ENCODE peak calls at places on chromosome 20, in eight cellular contexts. One of them, this sample, is unnamed.

GRCh38 chr20:62164879-62165761 is 17.7 kb upstream of the MTG2 start:
- DNase-seq in prostate gland: no peak
- DNase-seq in heart left ventricle: peak; percentile 48
- DNase-seq in uterus: no peak
- DNase-seq in ovary: no peak
- DNase-seq in body of pancreas: no peak
- DNase-seq in adrenal gland: no peak
- DNase-seq in NB4: no peak
- DNase-seq in this sample: no peak

GRCh38 chr20:730005-730404 is 38.3 kb downstream of the SLC52A3 start:
- DNase-seq in ovary: no peak
- DNase-seq in body of pancreas: no peak
- DNase-seq in prostate gland: no peak
- DNase-seq in NB4: no peak
- DNase-seq in uterus: no peak
- DNase-seq in heart left ventricle: no peak
- DNase-seq in adrenal gland: no peak
- DNase-seq in this sample: no peak

GRCh38 chr20:1940581-1940980 is 45.4 kb downstream of the SIRPA start:
- DNase-seq in ovary: no peak
- DNase-seq in uterus: no peak
- DNase-seq in heart left ventricle: no peak
- DNase-seq in NB4: no peak
- DNase-seq in adrenal gland: no peak
- DNase-seq in prostate gland: no peak
- DNase-seq in body of pancreas: no peak
- DNase-seq in this sample: no peak

GRCh38 chr20:50729925-50730764 is 1.2 kb upstream of the PARD6B start:
- DNase-seq in NB4: no peak
- DNase-seq in uterus: no peak
- DNase-seq in ovary: peak; percentile 23
- DNase-seq in adrenal gland: peak; percentile 24
- DNase-seq in heart left ventricle: no peak
- DNase-seq in body of pancreas: peak; percentile 33
- DNase-seq in prostate gland: no peak
- DNase-seq in this sample: peak; percentile 27

GRCh38 chr20:42461965-42462593 is 727.6 kb downstream of the PTPRT start:
- DNase-seq in ovary: no peak
- DNase-seq in adrenal gland: no peak
- DNase-seq in uterus: no peak
- DNase-seq in heart left ventricle: no peak
- DNase-seq in body of pancreas: no peak
- DNase-seq in prostate gland: no peak
- DNase-seq in NB4: no peak
- DNase-seq in this sample: no peak

GRCh38 chr20:33119725-33120720 is 40.6 kb downstream of the BPIFB4 start:
- DNase-seq in heart left ventricle: no peak
- DNase-seq in adrenal gland: no peak
- DNase-seq in NB4: no peak
- DNase-seq in ovary: no peak
- DNase-seq in prostate gland: no peak
- DNase-seq in uterus: no peak
- DNase-seq in body of pancreas: no peak
- DNase-seq in this sample: no peak

GRCh38 chr20:63273635-63274380 is 1.2 kb downstream of the ARFGAP1 start:
- DNase-seq in body of pancreas: no peak
- DNase-seq in heart left ventricle: no peak
- DNase-seq in adrenal gland: no peak
- DNase-seq in ovary: no peak
- DNase-seq in prostate gland: no peak
- DNase-seq in NB4: peak; percentile 55
- DNase-seq in uterus: no peak
- DNase-seq in this sample: no peak

GRCh38 chr20:52275243-52275817 is 83.8 kb upstream of the ZFP64 start:
- DNase-seq in NB4: no peak
- DNase-seq in ovary: no peak
- DNase-seq in uterus: no peak
- DNase-seq in prostate gland: no peak
- DNase-seq in body of pancreas: no peak
- DNase-seq in adrenal gland: no peak
- DNase-seq in heart left ventricle: no peak
- DNase-seq in this sample: no peak

GRCh38 chr20:46013826-46014516 is 5.3 kb downstream of the MMP9 start:
- DNase-seq in adrenal gland: peak; percentile 41
- DNase-seq in body of pancreas: peak; percentile 56
- DNase-seq in uterus: peak; percentile 35
- DNase-seq in prostate gland: no peak
- DNase-seq in NB4: peak; percentile 62
- DNase-seq in heart left ventricle: peak; percentile 74
- DNase-seq in ovary: peak; percentile 37
- DNase-seq in this sample: no peak

GRCh38 chr20:2326046-2326445 is 30.2 kb downstream of the TGM3 start:
- DNase-seq in adrenal gland: no peak
- DNase-seq in NB4: no peak
- DNase-seq in uterus: no peak
- DNase-seq in prostate gland: no peak
- DNase-seq in ovary: no peak
- DNase-seq in heart left ventricle: no peak
- DNase-seq in body of pancreas: no peak
- DNase-seq in this sample: no peak

GRCh38 chr20:43973231-43973630 is 58.6 kb downstream of the TOX2 start:
- DNase-seq in NB4: no peak
- DNase-seq in uterus: no peak
- DNase-seq in ovary: no peak
- DNase-seq in adrenal gland: no peak
- DNase-seq in heart left ventricle: no peak
- DNase-seq in body of pancreas: no peak
- DNase-seq in prostate gland: no peak
- DNase-seq in this sample: no peak

GRCh38 chr20:44137210-44137781 is 49.7 kb downstream of the JPH2 start:
- DNase-seq in body of pancreas: no peak
- DNase-seq in heart left ventricle: peak; percentile 78
- DNase-seq in uterus: peak; percentile 84
- DNase-seq in ovary: peak; percentile 29
- DNase-seq in NB4: no peak
- DNase-seq in adrenal gland: no peak
- DNase-seq in prostate gland: no peak
- DNase-seq in this sample: no peak

GRCh38 chr20:59231124-59231804 is 67.6 kb downstream of the ZNF831 start:
- DNase-seq in body of pancreas: no peak
- DNase-seq in adrenal gland: no peak
- DNase-seq in heart left ventricle: no peak
- DNase-seq in ovary: no peak
- DNase-seq in prostate gland: no peak
- DNase-seq in uterus: no peak
- DNase-seq in NB4: no peak
- DNase-seq in this sample: no peak

GRCh38 chr20:38447931-38448675 is 13.0 kb upstream of the SNHG17 start:
- DNase-seq in heart left ventricle: no peak
- DNase-seq in adrenal gland: no peak
- DNase-seq in body of pancreas: no peak
- DNase-seq in prostate gland: no peak
- DNase-seq in NB4: peak; percentile 74
- DNase-seq in ovary: no peak
- DNase-seq in uterus: no peak
- DNase-seq in this sample: no peak

GRCh38 chr20:33697129-33697528 is 10.9 kb upstream of the E2F1 start:
- DNase-seq in uterus: peak; percentile 87
- DNase-seq in ovary: peak; percentile 60
- DNase-seq in NB4: peak; percentile 2
- DNase-seq in prostate gland: no peak
- DNase-seq in adrenal gland: peak; percentile 81
- DNase-seq in heart left ventricle: peak; percentile 75
- DNase-seq in body of pancreas: no peak
- DNase-seq in this sample: no peak

GRCh38 chr20:36214684-36215256 is 21.5 kb upstream of the AAR2 start:
- DNase-seq in heart left ventricle: no peak
- DNase-seq in ovary: no peak
- DNase-seq in uterus: no peak
- DNase-seq in NB4: peak; percentile 62
- DNase-seq in adrenal gland: no peak
- DNase-seq in body of pancreas: no peak
- DNase-seq in prostate gland: no peak
- DNase-seq in this sample: no peak

GRCh38 chr20:10705801-10706459 is 32.1 kb upstream of the JAG1 start:
- DNase-seq in heart left ventricle: no peak
- DNase-seq in prostate gland: no peak
- DNase-seq in NB4: no peak
- DNase-seq in body of pancreas: no peak
- DNase-seq in adrenal gland: no peak
- DNase-seq in uterus: no peak
- DNase-seq in ovary: no peak
- DNase-seq in this sample: no peak

GRCh38 chr20:43186312-43186711 is 3.4 kb downstream of the PTPRT start:
- DNase-seq in body of pancreas: no peak
- DNase-seq in ovary: no peak
- DNase-seq in prostate gland: no peak
- DNase-seq in NB4: no peak
- DNase-seq in adrenal gland: no peak
- DNase-seq in heart left ventricle: no peak
- DNase-seq in uterus: no peak
- DNase-seq in this sample: no peak

GRCh38 chr20:19539191-19539590 is 218.9 kb upstream of the RIN2 start:
- DNase-seq in heart left ventricle: no peak
- DNase-seq in uterus: no peak
- DNase-seq in adrenal gland: no peak
- DNase-seq in ovary: peak; percentile 29
- DNase-seq in body of pancreas: no peak
- DNase-seq in prostate gland: no peak
- DNase-seq in NB4: no peak
- DNase-seq in this sample: no peak
- TF ChIP-seq CTCF in heart left ventricle: no peak
- TF ChIP-seq CTCF in uterus: no peak
- TF ChIP-seq CTCF in adrenal gland: no peak
- TF ChIP-seq CTCF in ovary: no peak
- TF ChIP-seq CTCF in body of pancreas: no peak
- TF ChIP-seq CTCF in prostate gland: no peak
- TF ChIP-seq CTCF in NB4: no peak
- TF ChIP-seq CTCF in this sample: no peak

DNA sequence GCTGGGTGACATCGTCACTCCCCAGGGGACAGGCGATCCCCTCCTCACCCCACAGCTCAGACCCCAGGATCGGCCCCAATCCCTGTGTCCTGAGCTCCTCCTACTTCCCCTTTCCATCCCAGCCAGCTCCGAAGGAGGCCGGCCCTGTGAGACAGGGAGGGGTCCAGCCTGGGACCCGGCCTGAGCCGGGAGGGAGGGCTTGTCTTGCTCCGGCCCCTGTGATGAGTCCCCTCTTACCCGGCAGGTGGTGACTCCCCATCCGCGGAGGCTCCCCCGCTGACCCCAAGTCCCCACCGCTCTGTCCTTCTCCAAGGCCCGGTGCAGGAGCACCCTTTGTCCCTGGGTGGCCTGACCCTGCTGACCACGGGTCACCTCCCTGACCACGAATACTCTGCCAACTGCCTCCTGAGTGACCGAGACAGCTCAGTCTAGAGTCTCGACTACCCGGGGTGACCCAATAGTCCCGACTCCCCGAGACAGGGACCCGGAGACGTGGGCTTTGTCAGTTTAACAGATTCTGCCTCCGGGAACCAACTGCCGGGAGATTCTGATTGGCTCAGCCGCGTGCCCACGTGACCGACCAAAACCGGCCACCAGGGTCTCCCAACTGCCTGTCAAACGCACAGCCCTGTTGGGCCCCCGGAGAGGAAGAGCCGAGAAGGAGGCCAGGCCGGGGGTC is 187.4 kb upstream of the PROKR2 start:
- DNase-seq in ovary: peak; percentile 18
- DNase-seq in NB4: peak; percentile 47
- DNase-seq in adrenal gland: peak; percentile 73
- DNase-seq in body of pancreas: peak; percentile 61
- DNase-seq in heart left ventricle: peak; percentile 86
- DNase-seq in prostate gland: no peak
- DNase-seq in uterus: peak; percentile 64
- DNase-seq in this sample: peak; percentile 59
- TF ChIP-seq POLR2A in ovary: no peak
- TF ChIP-seq POLR2A in NB4: peak; percentile 52
- TF ChIP-seq POLR2A in adrenal gland: no peak
- TF ChIP-seq POLR2A in body of pancreas: peak; percentile 33
- TF ChIP-seq POLR2A in heart left ventricle: no peak
- TF ChIP-seq POLR2A in prostate gland: no peak
- TF ChIP-seq POLR2A in uterus: no peak
- TF ChIP-seq POLR2A in this sample: no peak

DNA sequence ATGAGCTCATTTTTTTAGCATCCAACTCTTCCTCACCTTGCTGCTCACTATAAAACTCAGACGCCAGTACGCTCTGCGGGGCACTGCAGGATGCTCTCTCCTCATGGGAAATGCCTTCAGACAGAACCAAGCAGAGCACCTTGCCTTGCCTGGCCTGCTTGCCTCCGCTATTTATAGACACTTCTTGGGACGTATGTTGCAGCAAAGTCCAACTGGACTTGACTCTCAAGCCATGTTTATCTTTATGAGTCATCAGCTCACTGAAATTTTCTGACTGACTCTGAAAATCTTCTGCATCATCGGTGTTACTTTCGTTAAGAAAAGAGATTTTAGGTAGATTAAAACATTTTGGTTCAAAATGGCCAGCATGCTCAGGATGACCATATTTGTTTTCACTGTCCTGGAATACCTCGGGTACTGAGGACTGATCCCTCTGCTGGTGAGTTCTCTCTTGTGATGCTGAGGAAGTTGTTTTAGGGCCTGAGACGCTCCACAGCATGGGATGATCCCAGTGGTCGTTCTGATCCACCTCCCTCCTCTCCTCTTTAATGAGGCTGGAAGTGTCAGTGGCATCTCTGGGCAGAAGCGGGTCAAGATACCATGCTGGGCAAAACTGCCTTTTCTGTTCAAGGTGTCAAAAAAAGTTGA is 204.5 kb downstream of the KIF16B start:
- DNase-seq in uterus: no peak
- DNase-seq in NB4: no peak
- DNase-seq in ovary: no peak
- DNase-seq in heart left ventricle: no peak
- DNase-seq in adrenal gland: no peak
- DNase-seq in prostate gland: no peak
- DNase-seq in body of pancreas: no peak
- DNase-seq in this sample: no peak
- TF ChIP-seq CTCF in uterus: no peak
- TF ChIP-seq CTCF in NB4: no peak
- TF ChIP-seq CTCF in ovary: no peak
- TF ChIP-seq CTCF in heart left ventricle: no peak
- TF ChIP-seq CTCF in adrenal gland: no peak
- TF ChIP-seq CTCF in prostate gland: no peak
- TF ChIP-seq CTCF in body of pancreas: no peak
- TF ChIP-seq CTCF in this sample: no peak

GRCh38 chr20:47663354-47664067 is 121.8 kb downstream of the SULF2 start:
- DNase-seq in body of pancreas: peak; percentile 72
- DNase-seq in adrenal gland: peak; percentile 70
- DNase-seq in NB4: peak; percentile 76
- DNase-seq in uterus: peak; percentile 83
- DNase-seq in heart left ventricle: peak; percentile 87
- DNase-seq in prostate gland: peak; percentile 60
- DNase-seq in ovary: peak; percentile 86
- DNase-seq in this sample: peak; percentile 65
- TF ChIP-seq POLR2A in body of pancreas: no peak
- TF ChIP-seq POLR2A in adrenal gland: no peak
- TF ChIP-seq POLR2A in NB4: no peak
- TF ChIP-seq POLR2A in uterus: peak; percentile 15
- TF ChIP-seq POLR2A in heart left ventricle: no peak
- TF ChIP-seq POLR2A in prostate gland: no peak
- TF ChIP-seq POLR2A in ovary: no peak
- TF ChIP-seq POLR2A in this sample: no peak